ENCODE peak calls at places on chromosomes 11 and 22, in five cellular contexts. M is stimulated activated naive CD8-positive, alpha-beta T cell treated with anti-CD3 and anti-CD28 coated beads, Interleukin-15, Interleukin-2, amounts not matched to agents 100 U/mL and 50 U/mL, for 24 hours; A is putamen; I is fibroblast of gingiva; J is stromal cell of bone marrow. L is an unnamed sample.

GRCh38 chr22:36850016-36850415 is 10.8 kb upstream of the NCF4 start:
- DNase-seq in M (no peak), I (no peak), A (no peak), J (no peak), L (no peak)

GRCh38 chr11:66470015-66470414 is 3.3 kb downstream of the PELI3 start:
- DNase-seq in J (no peak), M (no peak), A (no peak), I (no peak), L (no peak)

GRCh38 chr22:49571326-49571725 is 256.3 kb downstream of the BRD1 start:
- DNase-seq in I (no peak), A (no peak), M (no peak), J (no peak), L (peak; percentile 9)

GRCh38 chr11:10895285-10895684 is 37.4 kb upstream of the ZBED5 start:
- DNase-seq in M (no peak), A (no peak), J (no peak), I (peak; percentile 95), L (no peak)

GRCh38 chr11:36431429-36432092 is 78.5 kb downstream of the TRAF6 start:
- DNase-seq in I (peak; percentile 86), M (peak; percentile 43), J (peak; percentile 86), A (peak; percentile 39), L (peak; percentile 59)

GRCh38 chr11:67390947-67391303 is 861 bp upstream of the RAD9A start:
- DNase-seq in A (no peak), J (no peak), M (no peak), I (no peak), L (no peak)

GRCh38 chr11:85021066-85021465 is 606.1 kb downstream of the DLG2 start:
- DNase-seq in J (no peak), M (no peak), I (no peak), A (no peak), L (no peak)

GRCh38 chr22:37816543-37817180 is 6.5 kb upstream of the GALR3 start:
- DNase-seq in A (no peak), M (no peak), J (no peak), I (no peak), L (no peak)

GRCh38 chr11:75313457-75314272 is 37.8 kb downstream of the ARRB1 start:
- DNase-seq in A (peak; percentile 64), I (peak; percentile 29), J (peak; percentile 72), M (no peak), L (peak; percentile 73)

GRCh38 chr11:77175869-77176539 is 48.0 kb downstream of the MYO7A start:
- DNase-seq in M (no peak), I (no peak), J (no peak), A (no peak), L (peak; percentile 67)

GRCh38 chr22:28955817-28956216 is 72.4 kb downstream of the ZNRF3 start:
- DNase-seq in J (no peak), M (peak; percentile 83), A (no peak), I (no peak), L (no peak)

GRCh38 chr11:116731097-116731761 is 41.6 kb downstream of the BUD13 start:
- DNase-seq in I (no peak), M (no peak), A (peak; percentile 53), J (no peak), L (no peak)

GRCh38 chr11:27910186-27910941 is 197.6 kb downstream of the KIF18A start:
- DNase-seq in M (no peak), J (no peak), A (no peak), I (no peak), L (no peak)

GRCh38 chr11:832529-833113 is at the start of gene CD151:
- DNase-seq in I (peak; percentile 47), M (peak; percentile 67), A (no peak), J (no peak), L (peak; percentile 75)

GRCh38 chr11:133957926-133958325 is 1.2 kb upstream of the IGSF9B start:
- DNase-seq in A (no peak), J (no peak), M (no peak), I (no peak), L (no peak)

L was measured in left ventricle myocardium superior.